ENCODE peak calls at places on chromosomes 1 and 21, in nine cellular contexts. One of them, this sample, is unnamed.

GRCh38 chr1:230550428-230550827 is 91.9 kb upstream of the COG2 start:
- DNase-seq in psoas muscle: no peak
- DNase-seq in BE2C: no peak
- DNase-seq in uterus: no peak
- DNase-seq in BJ: no peak
- DNase-seq in fibroblast of villous mesenchyme: no peak
- DNase-seq in neural progenitor cell: no peak
- DNase-seq in mucosa of descending colon: no peak
- DNase-seq in H1: no peak
- DNase-seq in this sample: no peak

GRCh38 chr1:161238039-161238473 is at the start of gene NR1I3:
- DNase-seq in psoas muscle: no peak
- DNase-seq in BE2C: no peak
- DNase-seq in uterus: no peak
- DNase-seq in BJ: no peak
- DNase-seq in fibroblast of villous mesenchyme: no peak
- DNase-seq in neural progenitor cell: no peak
- DNase-seq in mucosa of descending colon: no peak
- DNase-seq in H1: no peak
- DNase-seq in this sample: no peak

GRCh38 chr1:1926886-1927660 is 8.0 kb upstream of the TMEM52 start:
- DNase-seq in psoas muscle: no peak
- DNase-seq in BE2C: no peak
- DNase-seq in uterus: no peak
- DNase-seq in BJ: no peak
- DNase-seq in fibroblast of villous mesenchyme: no peak
- DNase-seq in neural progenitor cell: no peak
- DNase-seq in mucosa of descending colon: peak
- DNase-seq in H1: no peak
- DNase-seq in this sample: no peak

GRCh38 chr1:35573198-35573775 is at the start of gene TFAP2E:
- DNase-seq in psoas muscle: peak
- DNase-seq in BE2C: peak
- DNase-seq in uterus: no peak
- DNase-seq in BJ: no peak
- DNase-seq in fibroblast of villous mesenchyme: peak
- DNase-seq in neural progenitor cell: peak
- DNase-seq in mucosa of descending colon: no peak
- DNase-seq in H1: peak
- DNase-seq in this sample: no peak

GRCh38 chr1:159826436-159827101 is at the start of gene SLAMF8:
- DNase-seq in psoas muscle: peak
- DNase-seq in BE2C: no peak
- DNase-seq in uterus: no peak
- DNase-seq in BJ: no peak
- DNase-seq in fibroblast of villous mesenchyme: peak
- DNase-seq in neural progenitor cell: no peak
- DNase-seq in mucosa of descending colon: peak
- DNase-seq in H1: no peak
- DNase-seq in this sample: no peak

GRCh38 chr1:98099501-98099900 is 178.7 kb upstream of the DPYD start:
- DNase-seq in psoas muscle: no peak
- DNase-seq in BE2C: no peak
- DNase-seq in uterus: no peak
- DNase-seq in BJ: no peak
- DNase-seq in fibroblast of villous mesenchyme: peak
- DNase-seq in neural progenitor cell: no peak
- DNase-seq in mucosa of descending colon: no peak
- DNase-seq in H1: no peak
- DNase-seq in this sample: no peak

GRCh38 chr1:63593303-63593886 is at the start of gene PGM1:
- DNase-seq in psoas muscle: peak
- DNase-seq in BE2C: peak
- DNase-seq in uterus: peak
- DNase-seq in BJ: peak
- DNase-seq in fibroblast of villous mesenchyme: peak
- DNase-seq in neural progenitor cell: peak
- DNase-seq in mucosa of descending colon: peak
- DNase-seq in H1: peak
- DNase-seq in this sample: no peak

GRCh38 chr1:61300899-61301298 is 218.5 kb downstream of the NFIA start:
- DNase-seq in psoas muscle: no peak
- DNase-seq in BE2C: no peak
- DNase-seq in uterus: no peak
- DNase-seq in BJ: no peak
- DNase-seq in fibroblast of villous mesenchyme: no peak
- DNase-seq in neural progenitor cell: no peak
- DNase-seq in mucosa of descending colon: no peak
- DNase-seq in H1: no peak
- DNase-seq in this sample: no peak

GRCh38 chr1:183155939-183156338 is 30.1 kb upstream of the LAMC2 start:
- DNase-seq in psoas muscle: no peak
- DNase-seq in BE2C: no peak
- DNase-seq in uterus: no peak
- DNase-seq in BJ: no peak
- DNase-seq in fibroblast of villous mesenchyme: no peak
- DNase-seq in neural progenitor cell: no peak
- DNase-seq in mucosa of descending colon: no peak
- DNase-seq in H1: no peak
- DNase-seq in this sample: no peak

GRCh38 chr1:88175631-88176226 is 508.3 kb upstream of the PKN2 start:
- DNase-seq in psoas muscle: no peak
- DNase-seq in BE2C: no peak
- DNase-seq in uterus: no peak
- DNase-seq in BJ: no peak
- DNase-seq in fibroblast of villous mesenchyme: peak
- DNase-seq in neural progenitor cell: no peak
- DNase-seq in mucosa of descending colon: no peak
- DNase-seq in H1: no peak
- DNase-seq in this sample: peak

GRCh38 chr1:167460836-167461235 is 57.5 kb downstream of the CD247 start:
- DNase-seq in psoas muscle: no peak
- DNase-seq in BE2C: no peak
- DNase-seq in uterus: no peak
- DNase-seq in BJ: no peak
- DNase-seq in fibroblast of villous mesenchyme: no peak
- DNase-seq in neural progenitor cell: no peak
- DNase-seq in mucosa of descending colon: no peak
- DNase-seq in H1: no peak
- DNase-seq in this sample: no peak

GRCh38 chr1:61426254-61426653 is 298.7 kb downstream of the TM2D1 start:
- DNase-seq in psoas muscle: no peak
- DNase-seq in BE2C: no peak
- DNase-seq in uterus: no peak
- DNase-seq in BJ: no peak
- DNase-seq in fibroblast of villous mesenchyme: no peak
- DNase-seq in neural progenitor cell: no peak
- DNase-seq in mucosa of descending colon: no peak
- DNase-seq in H1: no peak
- DNase-seq in this sample: no peak

GRCh38 chr1:232143315-232143886 is 486.5 kb downstream of the SIPA1L2 start:
- DNase-seq in psoas muscle: no peak
- DNase-seq in BE2C: no peak
- DNase-seq in uterus: no peak
- DNase-seq in BJ: no peak
- DNase-seq in fibroblast of villous mesenchyme: peak
- DNase-seq in neural progenitor cell: peak
- DNase-seq in mucosa of descending colon: no peak
- DNase-seq in H1: no peak
- DNase-seq in this sample: no peak

GRCh38 chr1:201719812-201720521 is 109.0 kb upstream of the IPO9 start:
- DNase-seq in psoas muscle: peak
- DNase-seq in BE2C: peak
- DNase-seq in uterus: peak
- DNase-seq in BJ: peak
- DNase-seq in fibroblast of villous mesenchyme: peak
- DNase-seq in neural progenitor cell: peak
- DNase-seq in mucosa of descending colon: no peak
- DNase-seq in H1: no peak
- DNase-seq in this sample: no peak

GRCh38 chr1:196654271-196654670 is 2.4 kb downstream of the CFH start:
- DNase-seq in psoas muscle: no peak
- DNase-seq in BE2C: no peak
- DNase-seq in uterus: no peak
- DNase-seq in BJ: no peak
- DNase-seq in fibroblast of villous mesenchyme: no peak
- DNase-seq in neural progenitor cell: no peak
- DNase-seq in mucosa of descending colon: no peak
- DNase-seq in H1: no peak
- DNase-seq in this sample: no peak
- H3K4me3 ChIP-seq in psoas muscle: peak
- H3K4me3 ChIP-seq in BE2C: no peak
- H3K4me3 ChIP-seq in uterus: peak
- H3K4me3 ChIP-seq in BJ: no peak
- H3K4me3 ChIP-seq in fibroblast of villous mesenchyme: peak
- H3K4me3 ChIP-seq in neural progenitor cell: no peak
- H3K4me3 ChIP-seq in mucosa of descending colon: no peak
- H3K4me3 ChIP-seq in H1: no peak
- H3K4me3 ChIP-seq in this sample: no peak

GRCh38 chr1:155062702-155063411 is 683 bp upstream of the EFNA4 start:
- DNase-seq in psoas muscle: peak
- DNase-seq in BE2C: peak
- DNase-seq in uterus: peak
- DNase-seq in BJ: no peak
- DNase-seq in fibroblast of villous mesenchyme: peak
- DNase-seq in neural progenitor cell: peak
- DNase-seq in mucosa of descending colon: peak
- DNase-seq in H1: peak
- DNase-seq in this sample: no peak
- TF ChIP-seq CTCF in psoas muscle: peak
- TF ChIP-seq CTCF in BE2C: peak
- TF ChIP-seq CTCF in uterus: peak
- TF ChIP-seq CTCF in BJ: peak
- TF ChIP-seq CTCF in fibroblast of villous mesenchyme: peak
- TF ChIP-seq CTCF in neural progenitor cell: peak
- TF ChIP-seq CTCF in mucosa of descending colon: peak
- TF ChIP-seq CTCF in H1: peak
- TF ChIP-seq CTCF in this sample: peak

GRCh38 chr21:32410916-32411315 is 1.6 kb upstream of the EVA1C start:
- DNase-seq in psoas muscle: no peak
- DNase-seq in BE2C: no peak
- DNase-seq in uterus: no peak
- DNase-seq in BJ: no peak
- DNase-seq in fibroblast of villous mesenchyme: no peak
- DNase-seq in neural progenitor cell: no peak
- DNase-seq in mucosa of descending colon: no peak
- DNase-seq in H1: no peak
- DNase-seq in this sample: no peak
- H3K4me3 ChIP-seq in psoas muscle: peak
- H3K4me3 ChIP-seq in BE2C: no peak
- H3K4me3 ChIP-seq in uterus: peak
- H3K4me3 ChIP-seq in BJ: no peak
- H3K4me3 ChIP-seq in fibroblast of villous mesenchyme: peak
- H3K4me3 ChIP-seq in neural progenitor cell: no peak
- H3K4me3 ChIP-seq in mucosa of descending colon: no peak
- H3K4me3 ChIP-seq in H1: no peak
- H3K4me3 ChIP-seq in this sample: peak

GRCh38 chr1:192767798-192768197 is 41.0 kb upstream of the RGS2 start:
- DNase-seq in psoas muscle: no peak
- DNase-seq in BE2C: no peak
- DNase-seq in uterus: no peak
- DNase-seq in BJ: no peak
- DNase-seq in fibroblast of villous mesenchyme: no peak
- DNase-seq in neural progenitor cell: no peak
- DNase-seq in mucosa of descending colon: no peak
- DNase-seq in H1: no peak
- DNase-seq in this sample: no peak

GRCh38 chr1:192768463-192768862 is 40.4 kb upstream of the RGS2 start:
- DNase-seq in psoas muscle: no peak
- DNase-seq in BE2C: no peak
- DNase-seq in uterus: no peak
- DNase-seq in BJ: no peak
- DNase-seq in fibroblast of villous mesenchyme: no peak
- DNase-seq in neural progenitor cell: no peak
- DNase-seq in mucosa of descending colon: no peak
- DNase-seq in H1: no peak
- DNase-seq in this sample: no peak

GRCh38 chr1:192766009-192766625 is 42.7 kb upstream of the RGS2 start:
- DNase-seq in psoas muscle: no peak
- DNase-seq in BE2C: no peak
- DNase-seq in uterus: no peak
- DNase-seq in BJ: no peak
- DNase-seq in fibroblast of villous mesenchyme: peak
- DNase-seq in neural progenitor cell: no peak
- DNase-seq in mucosa of descending colon: no peak
- DNase-seq in H1: no peak
- DNase-seq in this sample: no peak

GRCh38 chr1:192764675-192765074 is 44.2 kb upstream of the RGS2 start:
- DNase-seq in psoas muscle: no peak
- DNase-seq in BE2C: no peak
- DNase-seq in uterus: no peak
- DNase-seq in BJ: no peak
- DNase-seq in fibroblast of villous mesenchyme: no peak
- DNase-seq in neural progenitor cell: no peak
- DNase-seq in mucosa of descending colon: no peak
- DNase-seq in H1: no peak
- DNase-seq in this sample: no peak

DNA sequence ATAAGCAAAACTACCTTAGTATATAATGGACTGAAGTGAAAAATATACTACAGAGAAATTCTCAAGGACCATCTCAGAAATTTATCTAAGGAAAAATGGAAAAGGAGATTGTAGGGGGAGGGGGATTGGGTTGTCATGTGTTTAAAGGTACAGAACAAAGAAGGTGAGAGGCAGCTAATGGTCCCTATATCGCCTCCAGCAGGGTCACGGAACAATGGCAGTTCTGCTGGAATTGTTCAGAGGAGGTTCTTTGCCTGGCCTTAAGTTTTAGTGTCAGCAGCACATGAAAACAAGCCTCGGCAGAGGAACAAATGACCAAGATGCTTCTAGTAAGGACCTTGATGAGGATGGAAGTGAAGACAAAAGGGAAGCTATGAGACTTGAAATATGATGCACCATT is 42.0 kb upstream of the RGS2 start:
- DNase-seq in psoas muscle: no peak
- DNase-seq in BE2C: no peak
- DNase-seq in uterus: no peak
- DNase-seq in BJ: no peak
- DNase-seq in fibroblast of villous mesenchyme: no peak
- DNase-seq in neural progenitor cell: peak
- DNase-seq in mucosa of descending colon: no peak
- DNase-seq in H1: no peak
- DNase-seq in this sample: no peak
- TF ChIP-seq CTCF in psoas muscle: no peak
- TF ChIP-seq CTCF in BE2C: peak
- TF ChIP-seq CTCF in uterus: no peak
- TF ChIP-seq CTCF in BJ: no peak
- TF ChIP-seq CTCF in fibroblast of villous mesenchyme: no peak
- TF ChIP-seq CTCF in neural progenitor cell: peak
- TF ChIP-seq CTCF in mucosa of descending colon: no peak
- TF ChIP-seq CTCF in H1: peak
- TF ChIP-seq CTCF in this sample: peak

DNA sequence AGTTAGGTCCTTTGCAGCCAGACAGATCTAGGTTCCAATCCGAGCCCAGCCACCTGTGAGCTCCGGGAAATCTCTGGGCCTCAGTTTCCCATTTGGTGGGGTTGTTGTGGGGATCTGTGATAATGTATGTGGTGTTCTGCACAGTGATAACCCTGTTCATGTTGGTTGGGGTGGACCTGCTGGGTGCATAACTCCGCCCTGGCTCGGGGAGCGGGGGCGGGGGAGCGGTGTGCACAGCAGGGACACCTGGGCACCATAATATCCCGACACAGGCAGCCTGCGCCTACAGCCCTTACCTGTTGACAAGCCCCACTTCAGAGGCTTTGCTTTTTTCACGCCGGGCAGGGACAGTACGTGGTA is 48.0 kb upstream of the ACOT11 start:
- DNase-seq in psoas muscle: no peak
- DNase-seq in BE2C: no peak
- DNase-seq in uterus: no peak
- DNase-seq in BJ: no peak
- DNase-seq in fibroblast of villous mesenchyme: no peak
- DNase-seq in neural progenitor cell: no peak
- DNase-seq in mucosa of descending colon: no peak
- DNase-seq in H1: no peak
- DNase-seq in this sample: no peak
- H3K4me3 ChIP-seq in psoas muscle: no peak
- H3K4me3 ChIP-seq in BE2C: no peak
- H3K4me3 ChIP-seq in uterus: no peak
- H3K4me3 ChIP-seq in BJ: no peak
- H3K4me3 ChIP-seq in fibroblast of villous mesenchyme: no peak
- H3K4me3 ChIP-seq in neural progenitor cell: peak
- H3K4me3 ChIP-seq in mucosa of descending colon: no peak
- H3K4me3 ChIP-seq in H1: peak
- H3K4me3 ChIP-seq in this sample: no peak

This sample was measured in epithelial cell of proximal tubule.